ENCODE peak calls at places on chromosomes 3 and 15, in nine cellular contexts. K is hepatocyte, Z is esophagus muscularis mucosa, U is AG04450, T is upper lobe of left lung, X is right lobe of liver, B is HepG2, J is tibial nerve, W is sigmoid colon. L is an unnamed sample.

GRCh38 chr3:26962419-26963355 is 340.1 kb downstream of the LRRC3B start:
- DNase-seq in U (no peak), X (no peak), K (no peak), T (no peak), B (no peak), Z (no peak), W (no peak), J (no peak), L (no peak)

GRCh38 chr3:134797080-134797801 is 2.2 kb downstream of the EPHB1 start:
- DNase-seq in K (no peak), T (no peak), U (no peak), X (no peak), Z (peak), B (no peak), J (no peak), W (no peak), L (no peak)

GRCh38 chr3:28590851-28591250 is 242.2 kb upstream of the AZI2 start:
- DNase-seq in B (no peak), W (no peak), J (no peak), Z (no peak), U (no peak), T (no peak), X (no peak), K (no peak), L (no peak)

GRCh38 chr3:125281411-125281810 is 68.9 kb upstream of the SLC12A8 start:
- DNase-seq in W (no peak), X (no peak), U (no peak), B (no peak), T (no peak), J (no peak), K (no peak), Z (no peak), L (no peak)

GRCh38 chr3:21825684-21826083 is 74.7 kb upstream of the ZNF385D start:
- DNase-seq in X (no peak), J (no peak), K (no peak), U (no peak), T (no peak), B (no peak), W (no peak), Z (no peak), L (no peak)

GRCh38 chr15:95446854-95447253 is 883.6 kb upstream of the NR2F2 start:
- DNase-seq in W (no peak), Z (no peak), B (no peak), U (no peak), J (no peak), X (no peak), T (no peak), K (no peak), L (no peak)

GRCh38 chr3:126155819-126156218 is 24.6 kb downstream of the ALDH1L1 start:
- DNase-seq in W (no peak), K (no peak), Z (peak), J (no peak), X (no peak), B (no peak), T (no peak), U (no peak), L (no peak)

GRCh38 chr3:173932624-173933023 is 535.1 kb downstream of the NLGN1 start:
- DNase-seq in B (no peak), K (peak), X (no peak), Z (no peak), J (no peak), U (no peak), T (no peak), W (no peak), L (peak)

GRCh38 chr3:186002884-186003472 is 65.2 kb upstream of the TRA2B start:
- DNase-seq in X (no peak), J (no peak), W (no peak), B (peak), T (no peak), Z (no peak), K (no peak), U (no peak), L (no peak)

GRCh38 chr3:181569356-181569940 is 142.3 kb upstream of the SOX2 start:
- DNase-seq in U (no peak), B (no peak), J (no peak), K (no peak), W (no peak), Z (no peak), T (no peak), X (no peak), L (no peak)

GRCh38 chr3:122464659-122465058 is 48.8 kb upstream of the WDR5B start:
- DNase-seq in J (no peak), K (no peak), B (no peak), Z (no peak), W (no peak), T (no peak), U (no peak), X (no peak), L (no peak)

GRCh38 chr15:67049351-67050044 is 15.9 kb upstream of the SMAD3 start:
- DNase-seq in W (peak), B (peak), T (no peak), Z (no peak), X (no peak), K (peak), U (no peak), J (no peak), L (peak)

GRCh38 chr15:78210349-78210717 is 24.0 kb downstream of the ACSBG1 start:
- DNase-seq in J (no peak), K (no peak), U (no peak), W (no peak), T (no peak), B (no peak), Z (no peak), X (no peak), L (no peak)

GRCh38 chr15:41926184-41927056 is 32.6 kb upstream of the SPTBN5 start:
- DNase-seq in T (peak), B (peak), U (no peak), K (peak), Z (no peak), W (no peak), X (peak), J (no peak), L (no peak)

GRCh38 chr15:68830141-68830540 is 9.4 kb upstream of the ANP32A start:
- DNase-seq in J (no peak), Z (no peak), X (no peak), B (no peak), T (no peak), K (no peak), U (no peak), W (no peak), L (no peak)

GRCh38 chr3:13825317-13825590 is 54.6 kb downstream of the WNT7A start:
- DNase-seq in T (no peak), X (no peak), B (no peak), W (no peak), K (no peak), Z (no peak), J (no peak), U (no peak), L (no peak)

GRCh38 chr3:184766555-184767261 is 45.3 kb upstream of the VPS8 start:
- DNase-seq in U (peak), K (no peak), W (no peak), X (no peak), J (no peak), Z (no peak), T (no peak), B (no peak), L (no peak)

GRCh38 chr15:70345251-70346019 is 247.7 kb upstream of the TLE3 start:
- DNase-seq in K (no peak), T (no peak), B (no peak), J (no peak), U (no peak), W (no peak), Z (peak), X (no peak), L (no peak)

DNA sequence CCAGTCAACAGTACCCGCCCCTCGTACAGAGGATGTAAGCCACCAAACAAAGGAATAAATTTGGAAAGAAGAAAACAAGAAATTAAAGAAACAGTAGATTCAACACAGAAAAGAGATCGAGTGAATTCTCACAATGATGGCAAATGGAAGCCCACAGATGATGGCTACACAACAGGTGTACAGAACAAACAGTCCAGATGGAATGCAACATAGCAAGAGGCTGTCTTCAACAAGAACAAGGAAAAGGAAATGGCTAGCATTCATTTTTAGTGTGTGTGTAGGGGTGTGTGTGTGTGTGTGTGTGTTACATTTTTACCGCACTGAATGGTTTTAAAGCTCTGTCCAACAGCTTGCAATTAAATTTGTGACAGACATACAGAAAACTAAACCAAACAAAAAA is 12.9 kb downstream of the NEDD4 start:
- DNase-seq in T (no peak), J (no peak), W (no peak), X (no peak), B (no peak), Z (no peak), U (no peak), K (no peak), L (no peak)
- TF ChIP-seq CTCF in T (no peak), J (no peak), W (no peak), X (no peak), B (no peak), Z (no peak), U (no peak), K (no peak), L (no peak)

GRCh38 chr3:49868951-49869454 is 703 bp downstream of the CAMKV start:
- DNase-seq in T (no peak), W (no peak), B (no peak), X (no peak), U (no peak), K (no peak), Z (no peak), J (no peak), L (no peak)
- H3K4me3 ChIP-seq in T (peak), W (no peak), B (peak), X (no peak), U (no peak), K (no peak), Z (peak), J (peak), L (no peak)

GRCh38 chr3:42513521-42513920 is 11.1 kb downstream of the VIPR1 start:
- DNase-seq in Z (no peak), X (no peak), T (no peak), W (no peak), U (no peak), B (no peak), J (no peak), K (no peak), L (no peak)
- H3K27ac ChIP-seq in Z (no peak), X (no peak), T (peak), W (no peak), U (no peak), B (no peak), J (no peak), K (no peak), L (no peak)

GRCh38 chr15:40441012-40441735 is 421 bp downstream of the BAHD1 start:
- DNase-seq in U (no peak), T (no peak), Z (no peak), K (peak), B (no peak), X (no peak), J (peak), W (no peak), L (no peak)
- TF ChIP-seq CTCF in U (no peak), T (no peak), Z (no peak), K (peak), B (no peak), X (no peak), J (no peak), W (no peak), L (no peak)

L was measured in brain microvascular endothelial cell.